ENCODE peak calls at places on chromosomes 11 and 22, in four cellular contexts. Y is uterus, X is esophagus muscularis mucosa, N is stomach. C is an unnamed sample.

GRCh38 chr11:68445531-68446035 is 15.0 kb upstream of the PPP6R3 start:
- DNase-seq in X (no peak), N (no peak), Y (no peak), C (no peak)

GRCh38 chr11:70650075-70650909 is 252.0 kb downstream of the CTTN start:
- DNase-seq in X (no peak), Y (peak; percentile 15), N (peak; percentile 51), C (peak; percentile 67)

GRCh38 chr22:30290679-30291333 is 1.5 kb upstream of the CASTOR1 start:
- DNase-seq in X (peak; percentile 97), N (peak; percentile 91), Y (peak; percentile 90), C (peak; percentile 89)

GRCh38 chr22:48902983-48903650 is 924.6 kb downstream of the BRD1 start:
- DNase-seq in N (no peak), X (no peak), Y (no peak), C (no peak)

GRCh38 chr22:19889951-19890350 is 35.3 kb upstream of the GNB1L start:
- DNase-seq in N (no peak), Y (no peak), X (no peak), C (no peak)

GRCh38 chr11:74030668-74031309 is 21.9 kb upstream of the UCP3 start:
- DNase-seq in N (no peak), X (no peak), Y (no peak), C (no peak)

GRCh38 chr11:942853-943252 is 17.2 kb downstream of the AP2A2 start:
- DNase-seq in N (no peak), Y (no peak), X (no peak), C (no peak)

GRCh38 chr22:36286096-36286957 is 33.4 kb downstream of the APOL1 start:
- DNase-seq in X (peak; percentile 96), N (peak; percentile 74), Y (peak; percentile 78), C (peak; percentile 85)

GRCh38 chr22:37139762-37140161 is 10.0 kb downstream of the IL2RB start:
- DNase-seq in X (no peak), N (no peak), Y (no peak), C (no peak)

GRCh38 chr22:25068701-25069100 is 116.2 kb downstream of the KIAA1671 start:
- DNase-seq in Y (no peak), X (no peak), N (no peak), C (no peak)

GRCh38 chr22:24337894-24338645 is 67.4 kb downstream of the SPECC1L start:
- DNase-seq in Y (no peak), N (no peak), X (no peak), C (no peak)

GRCh38 chr11:63592975-63593395 is 21.2 kb downstream of the PLAAT3 start:
- DNase-seq in Y (no peak), N (no peak), X (peak; percentile 45), C (no peak)

GRCh38 chr22:39654527-39654926 is 84.0 kb downstream of the CACNA1I start:
- DNase-seq in X (no peak), N (no peak), Y (no peak), C (no peak)

GRCh38 chr11:60251485-60252207 is 8.7 kb upstream of the MS4A4E start:
- DNase-seq in Y (no peak), N (no peak), X (no peak), C (no peak)

GRCh38 chr11:110092577-110093406 is at the start of gene ZC3H12C:
- DNase-seq in X (peak; percentile 96), Y (peak; percentile 89), N (peak; percentile 87), C (peak; percentile 80)
- TF ChIP-seq CTCF in X (peak; percentile 64), Y (no peak), N (no peak), C (peak; percentile 71)

DNA sequence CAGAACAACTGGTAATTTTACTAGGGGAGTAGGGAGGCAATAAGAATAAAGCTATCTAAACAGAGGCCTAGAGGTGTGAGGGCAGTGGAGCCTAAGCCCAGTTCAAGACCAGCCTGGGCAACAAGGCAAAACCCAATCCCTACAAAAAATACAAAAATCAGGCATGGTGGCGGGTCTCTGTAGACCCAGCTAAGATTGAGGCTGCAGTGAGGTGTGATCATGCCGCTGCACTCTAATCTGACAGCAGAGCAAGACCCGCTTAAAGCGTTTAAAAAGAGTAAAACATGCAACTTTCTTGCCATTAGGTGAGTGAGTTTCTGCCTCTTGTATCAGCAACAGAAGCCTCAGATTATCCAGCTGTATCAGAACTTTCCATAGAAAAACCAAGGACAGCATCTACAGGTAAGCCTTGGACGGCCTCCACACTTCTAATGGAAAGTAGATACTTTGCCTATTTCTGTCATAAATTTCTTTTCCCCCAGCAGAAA is 12.1 kb downstream of the TAF1D start:
- DNase-seq in Y (no peak), N (no peak), X (no peak), C (no peak)
- H3K27ac ChIP-seq in Y (no peak overlapping the region), N (peak overlapping the region; percentile 34), X (no peak overlapping the region), C (no peak overlapping the region)

GRCh38 chr11:33256808-33257159 is 397 bp upstream of the HIPK3 start:
- DNase-seq in X (no peak), N (no peak), Y (no peak), C (no peak)

GRCh38 chr11:33257160-33257896 is at the start of gene HIPK3:
- DNase-seq in Y (peak; percentile 78), X (peak; percentile 93), N (peak; percentile 85), C (peak; percentile 89)

GRCh38 chr11:33258631-33259184 is 1.5 kb downstream of the HIPK3 start:
- DNase-seq in X (no peak), Y (no peak), N (no peak), C (no peak)

GRCh38 chr11:33259869-33260268 is 2.7 kb downstream of the HIPK3 start:
- DNase-seq in Y (no peak), X (no peak), N (no peak), C (no peak)

GRCh38 chr11:33257897-33258630 is 883 bp downstream of the HIPK3 start:
- DNase-seq in Y (peak; percentile 92), X (peak; percentile 97), N (peak; percentile 81), C (peak; percentile 93)
- TF ChIP-seq POLR2A in Y (no peak), X (peak; percentile 74), N (no peak), C (no peak)

GRCh38 chr11:67315325-67315909 is 12.1 kb downstream of the SSH3 start:
- DNase-seq in Y (no peak), N (no peak), X (no peak), C (no peak)

GRCh38 chr11:67313125-67313890 is 10.0 kb downstream of the SSH3 start:
- DNase-seq in X (no peak), N (peak; percentile 3), Y (no peak), C (no peak)

GRCh38 chr11:67312187-67313021 is 9.1 kb downstream of the SSH3 start:
- DNase-seq in Y (no peak), X (no peak), N (peak; percentile 84), C (peak; percentile 30)

GRCh38 chr11:67311556-67312082 is 8.3 kb downstream of the SSH3 start:
- DNase-seq in N (peak; percentile 23), Y (no peak), X (no peak), C (no peak)

DNA sequence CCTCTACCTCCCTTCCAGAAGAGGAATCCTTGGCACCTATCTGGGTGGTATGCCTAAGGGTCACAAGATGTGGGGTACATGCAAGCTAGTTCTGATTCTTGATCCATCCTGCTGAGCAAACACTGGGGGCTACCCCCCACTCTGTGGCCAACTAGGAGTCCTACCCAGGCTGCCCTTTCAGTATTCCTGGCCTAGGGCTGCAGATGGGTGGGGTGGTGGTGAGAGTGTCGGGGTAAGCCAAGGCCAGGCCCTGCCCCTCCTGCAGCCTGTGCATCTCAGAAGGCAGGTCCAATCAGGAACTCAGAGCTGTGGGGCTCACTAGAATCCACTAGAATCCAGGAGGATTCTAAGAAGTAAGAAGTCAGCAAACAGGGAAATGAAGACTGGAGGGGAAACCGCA is 10.9 kb downstream of the SSH3 start:
- DNase-seq in X (no peak), N (peak; percentile 16), Y (no peak), C (no peak)
- TF ChIP-seq CTCF in X (no peak), N (no peak), Y (no peak), C (no peak)

GRCh38 chr11:75873417-75874148 is 58.6 kb downstream of the UVRAG start:
- DNase-seq in Y (no peak), N (no peak), X (no peak), C (no peak)

GRCh38 chr11:75869661-75870455 is 54.8 kb downstream of the UVRAG start:
- DNase-seq in N (no peak), X (no peak), Y (no peak), C (no peak)

GRCh38 chr11:75868990-75869389 is 54.0 kb downstream of the UVRAG start:
- DNase-seq in N (no peak), Y (no peak), X (no peak), C (no peak)

GRCh38 chr11:75874942-75875341 is 59.9 kb downstream of the UVRAG start:
- DNase-seq in N (no peak), X (no peak), Y (no peak), C (no peak)

DNA sequence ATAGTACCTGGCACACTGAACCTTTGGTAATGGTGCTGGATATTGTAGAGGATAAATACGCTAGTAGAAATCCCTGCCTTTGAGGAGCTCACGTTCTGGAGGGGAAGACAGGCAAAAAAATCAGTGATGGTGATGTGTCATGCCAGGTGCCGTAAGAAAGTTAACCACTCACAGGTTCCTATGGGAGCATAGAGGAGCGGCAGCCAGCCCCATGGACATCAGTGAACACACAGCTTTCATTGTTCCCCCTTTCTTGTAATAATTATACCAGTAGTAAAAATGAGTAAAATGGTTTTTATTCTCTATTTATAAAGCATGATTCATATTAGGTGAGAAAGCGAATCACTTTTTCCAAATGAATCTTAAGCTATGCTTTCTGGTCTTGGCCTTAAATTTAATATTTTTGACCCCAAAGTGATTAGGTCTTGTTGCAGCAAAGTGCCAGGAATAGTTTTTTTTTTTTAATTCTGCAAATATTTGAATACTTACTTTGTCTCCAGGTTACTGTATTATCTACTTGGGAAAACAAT is 57.9 kb downstream of the UVRAG start:
- DNase-seq in Y (no peak), X (no peak), N (no peak), C (no peak)
- H3K27ac ChIP-seq in Y (no peak overlapping the region), X (no peak overlapping the region), N (peak overlapping the region; percentile 14), C (no peak overlapping the region)

GRCh38 chr11:44524751-44525171 is 40.7 kb upstream of the CD82 start:
- DNase-seq in Y (no peak), X (no peak), N (no peak), C (peak; percentile 47)

GRCh38 chr11:44528103-44528502 is 37.4 kb upstream of the CD82 start:
- DNase-seq in Y (no peak), X (no peak), N (no peak), C (no peak)

GRCh38 chr11:44525473-44526252 is 39.8 kb upstream of the CD82 start:
- DNase-seq in Y (no peak), N (no peak), X (no peak), C (peak; percentile 23)

GRCh38 chr11:44527476-44527875 is 38.0 kb upstream of the CD82 start:
- DNase-seq in X (no peak), N (no peak), Y (no peak), C (no peak)

DNA sequence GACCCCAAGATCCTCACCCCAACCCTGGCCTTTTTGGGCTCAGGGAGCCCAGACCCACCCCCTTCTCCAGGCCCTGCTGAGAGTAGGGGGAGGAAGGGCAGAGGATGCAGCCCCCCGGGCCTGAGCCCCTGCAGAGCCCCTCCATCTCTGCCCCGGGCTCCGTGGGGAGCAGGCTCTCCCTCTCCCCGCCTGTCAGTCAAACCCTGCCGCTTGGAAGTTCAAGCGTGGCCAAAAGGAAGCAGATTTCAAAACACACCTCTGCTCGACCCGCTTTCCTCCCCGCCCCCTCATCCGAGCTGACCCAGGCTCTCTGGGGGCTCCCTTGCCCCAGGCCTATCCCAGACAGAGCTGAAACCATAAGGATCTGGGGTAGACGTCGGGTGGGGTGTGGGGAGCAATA is 39.0 kb upstream of the CD82 start:
- DNase-seq in Y (no peak), X (no peak), N (no peak), C (no peak)
- TF ChIP-seq POLR2A in Y (no peak), X (no peak), N (no peak), C (no peak)